ENCODE peak calls at places on chromosomes 16 and 17, in four cellular contexts. Q is ovary, W is left ventricle myocardium inferior, B is foreskin keratinocyte. V is an unnamed sample. For H3K4me1, the result is how much of the 10 kb centered on the place peaks cover.

GRCh38 chr17:41797377-41797776 is 10.9 kb upstream of the JUP start:
- DNase-seq in Q (no peak), W (no peak), B (no peak), V (no peak)

GRCh38 chr17:58753026-58753425 is 2.6 kb upstream of the PPM1E start:
- DNase-seq in Q (no peak), W (no peak), B (no peak), V (no peak)

GRCh38 chr16:83100679-83101078 is 473.9 kb downstream of the CDH13 start:
- DNase-seq in Q (no peak), W (no peak), B (peak), V (no peak)

GRCh38 chr16:79599256-79599836 is 1.2 kb downstream of the MAF start:
- DNase-seq in Q (peak), W (peak), B (no peak), V (peak)

GRCh38 chr17:55778389-55779118 is 27.7 kb downstream of the PCTP start:
- DNase-seq in Q (no peak), W (no peak), B (no peak), V (no peak)

GRCh38 chr17:19502517-19502916 is 31.1 kb upstream of the SLC47A1 start:
- DNase-seq in Q (no peak), W (no peak), B (no peak), V (no peak)

GRCh38 chr17:76872221-76872873 is 4.1 kb downstream of the MGAT5B start:
- DNase-seq in Q (no peak), W (no peak), B (peak), V (no peak)

GRCh38 chr17:40284085-40284713 is 3.5 kb upstream of the CDC6 start:
- DNase-seq in Q (no peak), W (no peak), B (peak), V (no peak)

GRCh38 chr16:89821438-89822187 is 5.2 kb upstream of the FANCA start:
- DNase-seq in Q (no peak), W (no peak), B (no peak), V (no peak)

GRCh38 chr16:69589434-69590269 is 23.9 kb downstream of the NFAT5 start:
- DNase-seq in Q (no peak), W (no peak), B (no peak), V (no peak)

GRCh38 chr17:37220609-37220953 is 155.2 kb upstream of the C17orf78 start:
- DNase-seq in Q (no peak), W (no peak), B (no peak), V (no peak)

GRCh38 chr16:61891460-61891859 is 144.8 kb downstream of the CDH8 start:
- DNase-seq in Q (no peak), W (no peak), B (no peak), V (no peak)

GRCh38 chr17:80491478-80492342 is 15.3 kb upstream of the NPTX1 start:
- DNase-seq in Q (no peak), W (no peak), B (no peak), V (no peak)

GRCh38 chr16:55133654-55134053 is 190.3 kb upstream of the IRX6 start:
- DNase-seq in Q (no peak), W (no peak), B (no peak), V (no peak)

GRCh38 chr17:77279448-77280303 is 138.9 kb downstream of the SEC14L1 start:
- DNase-seq in Q (no peak), W (no peak), B (peak), V (no peak)

GRCh38 chr16:10297341-10298006 is 88.4 kb upstream of the ATF7IP2 start:
- DNase-seq in Q (no peak), W (no peak), B (no peak), V (no peak)

GRCh38 chr17:46126840-46127239 is 66.4 kb downstream of the KANSL1 start:
- DNase-seq in Q (no peak), W (no peak), B (no peak), V (no peak)

GRCh38 chr16:71542377-71542776 is 16.2 kb downstream of the CHST4 start:
- DNase-seq in Q (no peak), W (peak), B (no peak), V (no peak)

GRCh38 chr17:16215002-16215272 is 397 bp downstream of the NCOR1 start:
- DNase-seq in Q (no peak), W (peak), B (no peak), V (peak)

GRCh38 chr17:27454089-27454488 is 2.2 kb upstream of the KSR1 start:
- DNase-seq in Q (no peak), W (no peak), B (no peak), V (no peak)

GRCh38 chr17:60759756-60760155 is 82.1 kb downstream of the BCAS3 start:
- DNase-seq in Q (no peak), W (no peak), B (no peak), V (no peak)

GRCh38 chr17:44906010-44906646 is 6.9 kb upstream of the EFTUD2 start:
- DNase-seq in Q (no peak), W (no peak), B (peak), V (no peak)

GRCh38 chr16:74253146-74253545 is 43.5 kb upstream of the PSMD7 start:
- DNase-seq in Q (no peak), W (no peak), B (no peak), V (no peak)

GRCh38 chr17:49959183-49959935 is 9.6 kb upstream of the DLX4 start:
- DNase-seq in Q (no peak), W (no peak), B (no peak), V (no peak)

GRCh38 chr16:154223-155030 is 2.0 kb downstream of the HBZ start:
- DNase-seq in Q (no peak), W (no peak), B (no peak), V (peak)

GRCh38 chr17:51860934-51861561 is 297.5 kb downstream of the CA10 start:
- DNase-seq in Q (no peak), W (no peak), B (no peak), V (no peak)

GRCh38 chr16:74749291-74750055 is 25.1 kb downstream of the FA2H start:
- DNase-seq in Q (no peak), W (no peak), B (no peak), V (no peak)

GRCh38 chr17:20223808-20224328 is 214.7 kb downstream of the SPECC1 start:
- DNase-seq in Q (no peak), W (no peak), B (peak), V (no peak)

GRCh38 chr16:87806608-87807546 is 41.1 kb upstream of the KLHDC4 start:
- DNase-seq in Q (no peak), W (peak), B (peak), V (peak)

GRCh38 chr17:68705331-68706166 is 104.4 kb upstream of the FAM20A start:
- DNase-seq in Q (no peak), W (no peak), B (no peak), V (no peak)

GRCh38 chr16:10753670-10754069 is 10.0 kb downstream of the NUBP1 start:
- DNase-seq in Q (no peak), W (no peak), B (no peak), V (no peak)

GRCh38 chr17:42554250-42555121 is 1.8 kb downstream of the HSD17B1 start:
- DNase-seq in Q (peak), W (peak), B (no peak), V (peak)

GRCh38 chr17:33049781-33050414 is 58.3 kb downstream of the SPACA3 start:
- DNase-seq in Q (no peak), W (no peak), B (no peak), V (peak)

GRCh38 chr17:47776330-47777197 is 43.5 kb downstream of the TBX21 start:
- DNase-seq in Q (no peak), W (no peak), B (no peak), V (no peak)

GRCh38 chr17:77924757-77925336 is 33.7 kb upstream of the TNRC6C start:
- DNase-seq in Q (no peak), W (peak), B (no peak), V (peak)

GRCh38 chr17:43363926-43364285 is 34.9 kb upstream of the ARL4D start:
- DNase-seq in Q (no peak), W (no peak), B (no peak), V (no peak)

GRCh38 chr17:48617515-48618365 is 2.6 kb upstream of the HOXB8 start:
- DNase-seq in Q (no peak), W (no peak), B (no peak), V (no peak)

GRCh38 chr16:83308414-83308813 is 499.4 kb upstream of the HSBP1 start:
- DNase-seq in Q (no peak), W (no peak), B (no peak), V (no peak)

GRCh38 chr16:78441298-78441697 is 341.8 kb downstream of the WWOX start:
- DNase-seq in Q (no peak), W (no peak), B (no peak), V (no peak)
- H3K4me1 ChIP-seq in Q (under half), W (under half), B (under half), V (under half)

DNA sequence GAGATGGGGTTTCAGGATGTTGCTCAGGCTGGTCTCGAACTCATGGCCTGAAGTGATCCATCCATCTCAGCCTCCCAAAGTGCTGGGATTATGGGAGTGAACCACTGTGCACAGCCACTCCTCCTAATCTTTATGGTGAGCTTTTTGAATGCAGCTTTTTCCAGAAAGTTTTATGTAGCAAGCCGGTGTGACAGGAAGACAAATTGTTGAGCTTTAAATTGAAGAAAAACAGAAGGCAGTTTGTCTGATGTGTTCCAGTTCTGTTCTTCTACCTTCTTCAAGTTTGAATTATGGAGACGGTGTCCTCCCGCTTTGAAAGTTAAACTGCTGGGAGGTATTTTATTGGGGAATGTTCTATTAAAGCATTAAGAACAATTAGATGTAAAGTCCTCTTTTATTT is 177.1 kb downstream of the SNX29 start:
- DNase-seq in Q (no peak), W (no peak), B (no peak), V (no peak)
- H3K4me1 ChIP-seq in Q (under half), W (under half), B (under half), V (under half)

GRCh38 chr17:64982139-64982802 is 63.0 kb upstream of the LRRC37A3 start:
- DNase-seq in Q (no peak), W (no peak), B (no peak), V (no peak)
- H3K4me1 ChIP-seq in Q (under half), W (under half), B (under half), V (under half)

GRCh38 chr17:794876-795275 is 12.7 kb downstream of the MRM3 start:
- DNase-seq in Q (peak), W (peak), B (no peak), V (peak)
- H3K4me1 ChIP-seq in Q (under half), W (under half), B (under half), V (under half)